ENCODE peak calls at places on chromosomes 5 and 9, in eight cellular contexts. One of them, this sample, is unnamed.

GRCh38 chr5:91499943-91500531 is 116.9 kb upstream of the ARRDC3 start:
- DNase-seq in left ventricle myocardium superior: no peak
- DNase-seq in germinal center: peak; percentile 30
- DNase-seq in heart left ventricle: no peak
- DNase-seq in head of caudate nucleus: no peak
- DNase-seq in H54: peak; percentile 9
- DNase-seq in SK-N-DZ: peak; percentile 61
- DNase-seq in stimulated activated CD4-positive, alpha-beta T cell treated with anti-CD3 and anti-CD28 coated beads, Interleukin-12 subunit alpha, Interleukin-12 subunit beta, amount 100 ng/mL, for 48 hours: peak; percentile 4
- DNase-seq in this sample: no peak

GRCh38 chr5:128081111-128081865 is 2.3 kb upstream of the SLC12A2 start:
- DNase-seq in left ventricle myocardium superior: no peak
- DNase-seq in germinal center: no peak
- DNase-seq in heart left ventricle: no peak
- DNase-seq in head of caudate nucleus: no peak
- DNase-seq in H54: no peak
- DNase-seq in SK-N-DZ: no peak
- DNase-seq in stimulated activated CD4-positive, alpha-beta T cell treated with anti-CD3 and anti-CD28 coated beads, Interleukin-12 subunit alpha, Interleukin-12 subunit beta, amount 100 ng/mL, for 48 hours: no peak
- DNase-seq in this sample: no peak

GRCh38 chr9:113990570-113990907 is 87.6 kb downstream of the AMBP start:
- DNase-seq in left ventricle myocardium superior: no peak
- DNase-seq in germinal center: no peak
- DNase-seq in heart left ventricle: no peak
- DNase-seq in head of caudate nucleus: peak; percentile 7
- DNase-seq in H54: no peak
- DNase-seq in SK-N-DZ: no peak
- DNase-seq in stimulated activated CD4-positive, alpha-beta T cell treated with anti-CD3 and anti-CD28 coated beads, Interleukin-12 subunit alpha, Interleukin-12 subunit beta, amount 100 ng/mL, for 48 hours: no peak
- DNase-seq in this sample: no peak

GRCh38 chr5:167587768-167588167 is 703.7 kb upstream of the WWC1 start:
- DNase-seq in left ventricle myocardium superior: no peak
- DNase-seq in germinal center: no peak
- DNase-seq in heart left ventricle: no peak
- DNase-seq in head of caudate nucleus: no peak
- DNase-seq in H54: peak; percentile 9
- DNase-seq in SK-N-DZ: peak; percentile 71
- DNase-seq in stimulated activated CD4-positive, alpha-beta T cell treated with anti-CD3 and anti-CD28 coated beads, Interleukin-12 subunit alpha, Interleukin-12 subunit beta, amount 100 ng/mL, for 48 hours: no peak
- DNase-seq in this sample: no peak

GRCh38 chr5:159161361-159162214 is 47.8 kb downstream of the RNF145 start:
- DNase-seq in left ventricle myocardium superior: no peak
- DNase-seq in germinal center: no peak
- DNase-seq in heart left ventricle: no peak
- DNase-seq in head of caudate nucleus: no peak
- DNase-seq in H54: no peak
- DNase-seq in SK-N-DZ: no peak
- DNase-seq in stimulated activated CD4-positive, alpha-beta T cell treated with anti-CD3 and anti-CD28 coated beads, Interleukin-12 subunit alpha, Interleukin-12 subunit beta, amount 100 ng/mL, for 48 hours: no peak
- DNase-seq in this sample: no peak

GRCh38 chr5:95083606-95084005 is 201.3 kb downstream of the MCTP1 start:
- DNase-seq in left ventricle myocardium superior: no peak
- DNase-seq in germinal center: no peak
- DNase-seq in heart left ventricle: no peak
- DNase-seq in head of caudate nucleus: no peak
- DNase-seq in H54: no peak
- DNase-seq in SK-N-DZ: no peak
- DNase-seq in stimulated activated CD4-positive, alpha-beta T cell treated with anti-CD3 and anti-CD28 coated beads, Interleukin-12 subunit alpha, Interleukin-12 subunit beta, amount 100 ng/mL, for 48 hours: no peak
- DNase-seq in this sample: no peak

GRCh38 chr5:16784843-16785791 is 151.0 kb downstream of the MYO10 start:
- DNase-seq in left ventricle myocardium superior: no peak
- DNase-seq in germinal center: no peak
- DNase-seq in heart left ventricle: no peak
- DNase-seq in head of caudate nucleus: no peak
- DNase-seq in H54: peak; percentile 36
- DNase-seq in SK-N-DZ: no peak
- DNase-seq in stimulated activated CD4-positive, alpha-beta T cell treated with anti-CD3 and anti-CD28 coated beads, Interleukin-12 subunit alpha, Interleukin-12 subunit beta, amount 100 ng/mL, for 48 hours: peak; percentile 24
- DNase-seq in this sample: no peak

GRCh38 chr5:976849-977751 is 31.5 kb upstream of the NKD2 start:
- DNase-seq in left ventricle myocardium superior: no peak
- DNase-seq in germinal center: no peak
- DNase-seq in heart left ventricle: peak; percentile 11
- DNase-seq in head of caudate nucleus: peak; percentile 38
- DNase-seq in H54: no peak
- DNase-seq in SK-N-DZ: no peak
- DNase-seq in stimulated activated CD4-positive, alpha-beta T cell treated with anti-CD3 and anti-CD28 coated beads, Interleukin-12 subunit alpha, Interleukin-12 subunit beta, amount 100 ng/mL, for 48 hours: no peak
- DNase-seq in this sample: peak; percentile 37

GRCh38 chr9:123687246-123687721 is 242.6 kb downstream of the DENND1A start:
- DNase-seq in left ventricle myocardium superior: no peak
- DNase-seq in germinal center: no peak
- DNase-seq in heart left ventricle: no peak
- DNase-seq in head of caudate nucleus: no peak
- DNase-seq in H54: no peak
- DNase-seq in SK-N-DZ: peak; percentile 38
- DNase-seq in stimulated activated CD4-positive, alpha-beta T cell treated with anti-CD3 and anti-CD28 coated beads, Interleukin-12 subunit alpha, Interleukin-12 subunit beta, amount 100 ng/mL, for 48 hours: no peak
- DNase-seq in this sample: no peak

GRCh38 chr9:18979367-18979766 is 53.6 kb downstream of the SAXO1 start:
- DNase-seq in left ventricle myocardium superior: no peak
- DNase-seq in germinal center: no peak
- DNase-seq in heart left ventricle: no peak
- DNase-seq in head of caudate nucleus: no peak
- DNase-seq in H54: peak; percentile 45
- DNase-seq in SK-N-DZ: no peak
- DNase-seq in stimulated activated CD4-positive, alpha-beta T cell treated with anti-CD3 and anti-CD28 coated beads, Interleukin-12 subunit alpha, Interleukin-12 subunit beta, amount 100 ng/mL, for 48 hours: no peak
- DNase-seq in this sample: no peak

GRCh38 chr9:23663536-23663935 is 162.5 kb downstream of the ELAVL2 start:
- DNase-seq in left ventricle myocardium superior: no peak
- DNase-seq in germinal center: no peak
- DNase-seq in heart left ventricle: no peak
- DNase-seq in head of caudate nucleus: no peak
- DNase-seq in H54: no peak
- DNase-seq in SK-N-DZ: no peak
- DNase-seq in stimulated activated CD4-positive, alpha-beta T cell treated with anti-CD3 and anti-CD28 coated beads, Interleukin-12 subunit alpha, Interleukin-12 subunit beta, amount 100 ng/mL, for 48 hours: no peak
- DNase-seq in this sample: no peak

GRCh38 chr9:17082343-17082742 is 52.5 kb upstream of the CNTLN start:
- DNase-seq in left ventricle myocardium superior: no peak
- DNase-seq in germinal center: no peak
- DNase-seq in heart left ventricle: no peak
- DNase-seq in head of caudate nucleus: no peak
- DNase-seq in H54: peak; percentile 7
- DNase-seq in SK-N-DZ: peak; percentile 45
- DNase-seq in stimulated activated CD4-positive, alpha-beta T cell treated with anti-CD3 and anti-CD28 coated beads, Interleukin-12 subunit alpha, Interleukin-12 subunit beta, amount 100 ng/mL, for 48 hours: no peak
- DNase-seq in this sample: no peak

GRCh38 chr5:149611327-149611726 is 30.0 kb downstream of the ARHGEF37 start:
- DNase-seq in left ventricle myocardium superior: peak; percentile 49
- DNase-seq in germinal center: no peak
- DNase-seq in heart left ventricle: no peak
- DNase-seq in head of caudate nucleus: no peak
- DNase-seq in H54: no peak
- DNase-seq in SK-N-DZ: no peak
- DNase-seq in stimulated activated CD4-positive, alpha-beta T cell treated with anti-CD3 and anti-CD28 coated beads, Interleukin-12 subunit alpha, Interleukin-12 subunit beta, amount 100 ng/mL, for 48 hours: no peak
- DNase-seq in this sample: peak; percentile 77

GRCh38 chr9:88578486-88579362 is 43.7 kb downstream of the NXNL2 start:
- DNase-seq in left ventricle myocardium superior: peak; percentile 88
- DNase-seq in germinal center: peak; percentile 71
- DNase-seq in heart left ventricle: peak; percentile 80
- DNase-seq in head of caudate nucleus: peak; percentile 92
- DNase-seq in H54: peak; percentile 94
- DNase-seq in SK-N-DZ: peak; percentile 17
- DNase-seq in stimulated activated CD4-positive, alpha-beta T cell treated with anti-CD3 and anti-CD28 coated beads, Interleukin-12 subunit alpha, Interleukin-12 subunit beta, amount 100 ng/mL, for 48 hours: peak; percentile 70
- DNase-seq in this sample: peak; percentile 87

GRCh38 chr5:137531266-137531665 is 32.1 kb upstream of the SPOCK1 start:
- DNase-seq in left ventricle myocardium superior: no peak
- DNase-seq in germinal center: no peak
- DNase-seq in heart left ventricle: no peak
- DNase-seq in head of caudate nucleus: no peak
- DNase-seq in H54: no peak
- DNase-seq in SK-N-DZ: no peak
- DNase-seq in stimulated activated CD4-positive, alpha-beta T cell treated with anti-CD3 and anti-CD28 coated beads, Interleukin-12 subunit alpha, Interleukin-12 subunit beta, amount 100 ng/mL, for 48 hours: no peak
- DNase-seq in this sample: no peak

GRCh38 chr5:5014836-5015235 is 125.3 kb upstream of the ADAMTS16 start:
- DNase-seq in left ventricle myocardium superior: no peak
- DNase-seq in germinal center: no peak
- DNase-seq in heart left ventricle: no peak
- DNase-seq in head of caudate nucleus: no peak
- DNase-seq in H54: peak; percentile 57
- DNase-seq in SK-N-DZ: no peak
- DNase-seq in stimulated activated CD4-positive, alpha-beta T cell treated with anti-CD3 and anti-CD28 coated beads, Interleukin-12 subunit alpha, Interleukin-12 subunit beta, amount 100 ng/mL, for 48 hours: no peak
- DNase-seq in this sample: no peak

GRCh38 chr9:23772384-23772783 is 53.7 kb downstream of the ELAVL2 start:
- DNase-seq in left ventricle myocardium superior: no peak
- DNase-seq in germinal center: no peak
- DNase-seq in heart left ventricle: no peak
- DNase-seq in head of caudate nucleus: no peak
- DNase-seq in H54: no peak
- DNase-seq in SK-N-DZ: no peak
- DNase-seq in stimulated activated CD4-positive, alpha-beta T cell treated with anti-CD3 and anti-CD28 coated beads, Interleukin-12 subunit alpha, Interleukin-12 subunit beta, amount 100 ng/mL, for 48 hours: no peak
- DNase-seq in this sample: no peak

GRCh38 chr5:142748568-142749249 is 21.5 kb upstream of the ARHGAP26 start:
- DNase-seq in left ventricle myocardium superior: peak; percentile 46
- DNase-seq in germinal center: peak; percentile 14
- DNase-seq in heart left ventricle: no peak
- DNase-seq in head of caudate nucleus: peak; percentile 60
- DNase-seq in H54: no peak
- DNase-seq in SK-N-DZ: peak; percentile 32
- DNase-seq in stimulated activated CD4-positive, alpha-beta T cell treated with anti-CD3 and anti-CD28 coated beads, Interleukin-12 subunit alpha, Interleukin-12 subunit beta, amount 100 ng/mL, for 48 hours: no peak
- DNase-seq in this sample: peak; percentile 33

This sample was measured in right lobe of liver.